ENCODE peak calls at places on chromosomes 3 and 15, in four cellular contexts. One of them, this sample, is unnamed.

GRCh38 chr3:123110953-123111615 is 44.3 kb downstream of the PDIA5 start:
- DNase-seq in tibial nerve: no peak
- DNase-seq in stomach: no peak
- DNase-seq in prostate gland: no peak
- DNase-seq in this sample: peak; percentile 77

GRCh38 chr3:169966951-169967915 is 626 bp downstream of the SEC62 start:
- DNase-seq in tibial nerve: peak; percentile 23
- DNase-seq in stomach: peak; percentile 44
- DNase-seq in prostate gland: peak; percentile 22
- DNase-seq in this sample: no peak

GRCh38 chr3:116759316-116759715 is 49.7 kb downstream of the TUSC7 start:
- DNase-seq in tibial nerve: no peak
- DNase-seq in stomach: no peak
- DNase-seq in prostate gland: no peak
- DNase-seq in this sample: no peak

GRCh38 chr3:150519026-150519425 is 27.3 kb downstream of the SERP1 start:
- DNase-seq in tibial nerve: no peak
- DNase-seq in stomach: no peak
- DNase-seq in prostate gland: no peak
- DNase-seq in this sample: no peak

GRCh38 chr15:54131410-54131809 is 153.2 kb downstream of the UNC13C start:
- DNase-seq in tibial nerve: no peak
- DNase-seq in stomach: no peak
- DNase-seq in prostate gland: no peak
- DNase-seq in this sample: no peak

GRCh38 chr3:48478631-48479555 is 25.1 kb downstream of the SHISA5 start:
- DNase-seq in tibial nerve: no peak
- DNase-seq in stomach: no peak
- DNase-seq in prostate gland: no peak
- DNase-seq in this sample: peak; percentile 90

GRCh38 chr3:55813268-55814097 is 326.4 kb upstream of the WNT5A start:
- DNase-seq in tibial nerve: no peak
- DNase-seq in stomach: no peak
- DNase-seq in prostate gland: no peak
- DNase-seq in this sample: no peak

GRCh38 chr3:104411760-104412159 is 954.9 kb upstream of the ALCAM start:
- DNase-seq in tibial nerve: no peak
- DNase-seq in stomach: no peak
- DNase-seq in prostate gland: no peak
- DNase-seq in this sample: no peak

GRCh38 chr15:67927501-67928156 is 87.8 kb upstream of the RNU6-1 start:
- DNase-seq in tibial nerve: no peak
- DNase-seq in stomach: peak; percentile 92
- DNase-seq in prostate gland: peak; percentile 80
- DNase-seq in this sample: no peak

GRCh38 chr15:52789601-52790165 is 453 bp downstream of the ONECUT1 start:
- DNase-seq in tibial nerve: no peak
- DNase-seq in stomach: no peak
- DNase-seq in prostate gland: no peak
- DNase-seq in this sample: no peak

GRCh38 chr3:146163584-146163983 is 2.6 kb upstream of the PLOD2 start:
- DNase-seq in tibial nerve: no peak
- DNase-seq in stomach: no peak
- DNase-seq in prostate gland: no peak
- DNase-seq in this sample: no peak

GRCh38 chr15:82810863-82811421 is 1.5 kb downstream of the WHAMM start:
- DNase-seq in tibial nerve: no peak
- DNase-seq in stomach: no peak
- DNase-seq in prostate gland: no peak
- DNase-seq in this sample: no peak

GRCh38 chr3:56773588-56774330 is 28.0 kb downstream of the ARHGEF3 start:
- DNase-seq in tibial nerve: no peak
- DNase-seq in stomach: no peak
- DNase-seq in prostate gland: no peak
- DNase-seq in this sample: no peak

GRCh38 chr3:156605686-156606605 is 51.0 kb upstream of the SSR3 start:
- DNase-seq in tibial nerve: peak; percentile 38
- DNase-seq in stomach: peak; percentile 31
- DNase-seq in prostate gland: no peak
- DNase-seq in this sample: peak; percentile 79

GRCh38 chr3:98807011-98807410 is 43.9 kb downstream of the ST3GAL6 start:
- DNase-seq in tibial nerve: no peak
- DNase-seq in stomach: no peak
- DNase-seq in prostate gland: no peak
- DNase-seq in this sample: no peak

GRCh38 chr3:184196536-184196935 is 10.5 kb downstream of the ABCF3 start:
- DNase-seq in tibial nerve: no peak
- DNase-seq in stomach: no peak
- DNase-seq in prostate gland: no peak
- DNase-seq in this sample: no peak

GRCh38 chr3:9168230-9168629 is 81.2 kb downstream of the SRGAP3 start:
- DNase-seq in tibial nerve: no peak
- DNase-seq in stomach: no peak
- DNase-seq in prostate gland: no peak
- DNase-seq in this sample: peak; percentile 81

GRCh38 chr3:139173372-139174108 is 128.8 kb upstream of the PRR23C start:
- DNase-seq in tibial nerve: no peak
- DNase-seq in stomach: no peak
- DNase-seq in prostate gland: no peak
- DNase-seq in this sample: no peak

GRCh38 chr15:68027388-68027787 is 26.7 kb upstream of the PIAS1 start:
- DNase-seq in tibial nerve: no peak
- DNase-seq in stomach: no peak
- DNase-seq in prostate gland: no peak
- DNase-seq in this sample: no peak

GRCh38 chr15:47124430-47125102 is 592.7 kb upstream of the SEMA6D start:
- DNase-seq in tibial nerve: no peak
- DNase-seq in stomach: no peak
- DNase-seq in prostate gland: no peak
- DNase-seq in this sample: no peak

GRCh38 chr3:33186524-33187367 is 31.9 kb downstream of the SUSD5 start:
- DNase-seq in tibial nerve: no peak
- DNase-seq in stomach: no peak
- DNase-seq in prostate gland: no peak
- DNase-seq in this sample: no peak

GRCh38 chr3:48588230-48588629 is 6.9 kb downstream of the COL7A1 start:
- DNase-seq in tibial nerve: no peak
- DNase-seq in stomach: no peak
- DNase-seq in prostate gland: no peak
- DNase-seq in this sample: no peak

GRCh38 chr3:10344147-10344943 is 23.4 kb upstream of the SEC13 start:
- DNase-seq in tibial nerve: peak; percentile 58
- DNase-seq in stomach: peak; percentile 50
- DNase-seq in prostate gland: peak; percentile 12
- DNase-seq in this sample: peak; percentile 74

GRCh38 chr3:31858439-31858838 is 122.6 kb downstream of the OSBPL10 start:
- DNase-seq in tibial nerve: no peak
- DNase-seq in stomach: no peak
- DNase-seq in prostate gland: no peak
- DNase-seq in this sample: no peak

GRCh38 chr3:15319575-15319974 is 12.8 kb downstream of the SH3BP5 start:
- DNase-seq in tibial nerve: peak; percentile 79
- DNase-seq in stomach: no peak
- DNase-seq in prostate gland: no peak
- DNase-seq in this sample: no peak

GRCh38 chr15:66854012-66854965 is 152.3 kb downstream of the SMAD6 start:
- DNase-seq in tibial nerve: no peak
- DNase-seq in stomach: peak; percentile 20
- DNase-seq in prostate gland: no peak
- DNase-seq in this sample: no peak

GRCh38 chr3:72847282-72847681 is 963 bp downstream of the SHQ1 start:
- DNase-seq in tibial nerve: no peak
- DNase-seq in stomach: no peak
- DNase-seq in prostate gland: no peak
- DNase-seq in this sample: no peak

GRCh38 chr3:64342940-64343691 is 117.8 kb upstream of the PRICKLE2 start:
- DNase-seq in tibial nerve: no peak
- DNase-seq in stomach: no peak
- DNase-seq in prostate gland: no peak
- DNase-seq in this sample: no peak

GRCh38 chr3:150739200-150739863 is 23.6 kb downstream of the SIAH2 start:
- DNase-seq in tibial nerve: no peak
- DNase-seq in stomach: no peak
- DNase-seq in prostate gland: no peak
- DNase-seq in this sample: no peak

GRCh38 chr3:169573129-169573528 is 90.4 kb downstream of the MECOM start:
- DNase-seq in tibial nerve: no peak
- DNase-seq in stomach: no peak
- DNase-seq in prostate gland: no peak
- DNase-seq in this sample: no peak

GRCh38 chr15:37059051-37059450 is 41.3 kb downstream of the MEIS2 start:
- DNase-seq in tibial nerve: no peak
- DNase-seq in stomach: no peak
- DNase-seq in prostate gland: no peak
- DNase-seq in this sample: no peak

GRCh38 chr15:80977627-80978036 is 12.0 kb downstream of the MESD start:
- DNase-seq in tibial nerve: peak; percentile 73
- DNase-seq in stomach: peak; percentile 71
- DNase-seq in prostate gland: peak; percentile 54
- DNase-seq in this sample: no peak

GRCh38 chr3:122458992-122459391 is 43.1 kb upstream of the WDR5B start:
- DNase-seq in tibial nerve: no peak
- DNase-seq in stomach: no peak
- DNase-seq in prostate gland: no peak
- DNase-seq in this sample: no peak

GRCh38 chr3:14238936-14239335 is 60.3 kb downstream of the LSM3 start:
- DNase-seq in tibial nerve: no peak
- DNase-seq in stomach: no peak
- DNase-seq in prostate gland: no peak
- DNase-seq in this sample: no peak

GRCh38 chr3:65144791-65145355 is 457.1 kb upstream of the ADAMTS9 start:
- DNase-seq in tibial nerve: no peak
- DNase-seq in stomach: no peak
- DNase-seq in prostate gland: no peak
- DNase-seq in this sample: no peak

GRCh38 chr15:70512772-70513362 is 250.5 kb downstream of the UACA start:
- DNase-seq in tibial nerve: no peak
- DNase-seq in stomach: peak; percentile 50
- DNase-seq in prostate gland: no peak
- DNase-seq in this sample: peak; percentile 89

GRCh38 chr3:172525116-172525613 is 1.9 kb upstream of the TNFSF10 start:
- DNase-seq in tibial nerve: no peak
- DNase-seq in stomach: no peak
- DNase-seq in prostate gland: no peak
- DNase-seq in this sample: no peak

GRCh38 chr3:172519740-172520139 is 3.5 kb downstream of the TNFSF10 start:
- DNase-seq in tibial nerve: no peak
- DNase-seq in stomach: no peak
- DNase-seq in prostate gland: peak; percentile 13
- DNase-seq in this sample: no peak

GRCh38 chr3:172520332-172520831 is 2.8 kb downstream of the TNFSF10 start:
- DNase-seq in tibial nerve: no peak
- DNase-seq in stomach: no peak
- DNase-seq in prostate gland: peak; percentile 14
- DNase-seq in this sample: no peak

GRCh38 chr3:172524611-172525010 is 1.4 kb upstream of the TNFSF10 start:
- DNase-seq in tibial nerve: no peak
- DNase-seq in stomach: no peak
- DNase-seq in prostate gland: no peak
- DNase-seq in this sample: no peak

GRCh38 chr3:172522871-172523818 is at the start of gene TNFSF10:
- DNase-seq in tibial nerve: peak; percentile 57
- DNase-seq in stomach: peak; percentile 77
- DNase-seq in prostate gland: peak; percentile 87
- DNase-seq in this sample: peak; percentile 91
- TF ChIP-seq POLR2A in tibial nerve: no peak
- TF ChIP-seq POLR2A in stomach: no peak
- TF ChIP-seq POLR2A in prostate gland: peak; percentile 84
- TF ChIP-seq POLR2A in this sample: peak; percentile 96

GRCh38 chr15:58330468-58330793 is 101.4 kb upstream of the LIPC start:
- DNase-seq in tibial nerve: no peak
- DNase-seq in stomach: no peak
- DNase-seq in prostate gland: no peak
- DNase-seq in this sample: no peak

GRCh38 chr15:58330836-58331561 is 100.8 kb upstream of the LIPC start:
- DNase-seq in tibial nerve: no peak
- DNase-seq in stomach: no peak
- DNase-seq in prostate gland: no peak
- DNase-seq in this sample: no peak

GRCh38 chr15:58332676-58333400 is 99.0 kb upstream of the LIPC start:
- DNase-seq in tibial nerve: no peak
- DNase-seq in stomach: no peak
- DNase-seq in prostate gland: peak; percentile 62
- DNase-seq in this sample: no peak

GRCh38 chr15:58331562-58331902 is 100.3 kb upstream of the LIPC start:
- DNase-seq in tibial nerve: no peak
- DNase-seq in stomach: no peak
- DNase-seq in prostate gland: no peak
- DNase-seq in this sample: no peak

GRCh38 chr15:58331903-58332675 is 99.7 kb upstream of the LIPC start:
- DNase-seq in tibial nerve: peak; percentile 94
- DNase-seq in stomach: peak; percentile 80
- DNase-seq in prostate gland: peak; percentile 95
- DNase-seq in this sample: peak; percentile 92
- TF ChIP-seq POLR2A in tibial nerve: no peak
- TF ChIP-seq POLR2A in stomach: no peak
- TF ChIP-seq POLR2A in prostate gland: peak; percentile 42
- TF ChIP-seq POLR2A in this sample: no peak

GRCh38 chr15:74692327-74692726 is 3.5 kb downstream of the EDC3 start:
- DNase-seq in tibial nerve: no peak
- DNase-seq in stomach: no peak
- DNase-seq in prostate gland: no peak
- DNase-seq in this sample: no peak

GRCh38 chr15:74696808-74697207 is 984 bp upstream of the EDC3 start:
- DNase-seq in tibial nerve: no peak
- DNase-seq in stomach: no peak
- DNase-seq in prostate gland: no peak
- DNase-seq in this sample: no peak

GRCh38 chr15:74696398-74696729 is 540 bp upstream of the EDC3 start:
- DNase-seq in tibial nerve: no peak
- DNase-seq in stomach: no peak
- DNase-seq in prostate gland: no peak
- DNase-seq in this sample: no peak

GRCh38 chr15:74695597-74696397 is at the start of gene EDC3:
- DNase-seq in tibial nerve: peak; percentile 89
- DNase-seq in stomach: peak; percentile 89
- DNase-seq in prostate gland: peak; percentile 86
- DNase-seq in this sample: peak; percentile 93
- TF ChIP-seq POLR2A in tibial nerve: no peak
- TF ChIP-seq POLR2A in stomach: no peak
- TF ChIP-seq POLR2A in prostate gland: peak; percentile 15
- TF ChIP-seq POLR2A in this sample: no peak

GRCh38 chr15:65184305-65184943 is 718 bp downstream of the CLPX start:
- DNase-seq in tibial nerve: peak; percentile 49
- DNase-seq in stomach: peak; percentile 58
- DNase-seq in prostate gland: peak; percentile 49
- DNase-seq in this sample: peak; percentile 91

GRCh38 chr15:65182538-65182937 is 2.6 kb downstream of the CLPX start:
- DNase-seq in tibial nerve: no peak
- DNase-seq in stomach: no peak
- DNase-seq in prostate gland: no peak
- DNase-seq in this sample: no peak

GRCh38 chr15:65183847-65184159 is 1.3 kb downstream of the CLPX start:
- DNase-seq in tibial nerve: no peak
- DNase-seq in stomach: no peak
- DNase-seq in prostate gland: no peak
- DNase-seq in this sample: no peak

GRCh38 chr15:65189102-65189740 is 4.1 kb upstream of the CLPX start:
- DNase-seq in tibial nerve: peak; percentile 37
- DNase-seq in stomach: no peak
- DNase-seq in prostate gland: no peak
- DNase-seq in this sample: no peak

GRCh38 chr15:65184944-65185717 is at the start of gene CLPX:
- DNase-seq in tibial nerve: peak; percentile 85
- DNase-seq in stomach: peak; percentile 94
- DNase-seq in prostate gland: peak; percentile 87
- DNase-seq in this sample: peak; percentile 98
- TF ChIP-seq POLR2A in tibial nerve: peak; percentile 40
- TF ChIP-seq POLR2A in stomach: no peak
- TF ChIP-seq POLR2A in prostate gland: peak; percentile 66
- TF ChIP-seq POLR2A in this sample: peak; percentile 53